ENCODE peak calls at places on chromosomes 5 and 9, in ten cellular contexts. J is gastrocnemius medialis, M is neural progenitor cell, B is tibial nerve, G is cardiac muscle cell, W is HCT116, X is trophoblast cell, H is heart left ventricle, K is PC-9, C is tibial artery. V is an unnamed sample.

GRCh38 chr5:172362755-172363154 is 79.2 kb upstream of the UBTD2 start:
- DNase-seq in J (no peak), M (no peak), B (no peak), G (no peak), W (no peak), X (no peak), H (no peak), K (no peak), C (no peak), V (no peak)

GRCh38 chr5:10192309-10192708 is 57.4 kb downstream of the ATPSCKMT start:
- DNase-seq in J (no peak), M (no peak), B (no peak), G (peak; percentile 7), W (no peak), X (no peak), H (no peak), K (no peak), C (no peak), V (peak; percentile 28)

GRCh38 chr9:100206899-100207298 is 107.9 kb downstream of the INVS start:
- DNase-seq in J (no peak), M (no peak), B (no peak), G (peak; percentile 26), W (no peak), X (no peak), H (peak; percentile 32), K (no peak), C (no peak), V (no peak)

GRCh38 chr5:143550985-143551630 is 147.6 kb upstream of the NR3C1 start:
- DNase-seq in J (no peak), M (no peak), B (no peak), G (no peak), W (no peak), X (no peak), H (no peak), K (no peak), C (no peak), V (no peak)

GRCh38 chr9:68574150-68574549 is 33.5 kb upstream of the TMEM252 start:
- DNase-seq in J (no peak), M (no peak), B (no peak), G (peak; percentile 16), W (no peak), X (no peak), H (no peak), K (no peak), C (no peak), V (no peak)

GRCh38 chr9:135664266-135664665 is 1.2 kb downstream of the LCN9 start:
- DNase-seq in J (no peak), M (no peak), B (no peak), G (no peak), W (no peak), X (no peak), H (no peak), K (no peak), C (no peak), V (no peak)

GRCh38 chr5:32583582-32584232 is 1.6 kb upstream of the SUB1 start:
- DNase-seq in J (no peak), M (no peak), B (no peak), G (no peak), W (no peak), X (no peak), H (no peak), K (no peak), C (no peak), V (no peak)

GRCh38 chr5:87954121-87954520 is 314.5 kb downstream of the TMEM161B start:
- DNase-seq in J (no peak), M (no peak), B (no peak), G (no peak), W (no peak), X (no peak), H (no peak), K (no peak), C (no peak), V (no peak)

GRCh38 chr9:126394802-126395201 is 68.2 kb downstream of the MVB12B start:
- DNase-seq in J (peak; percentile 35), M (no peak), B (no peak), G (no peak), W (no peak), X (no peak), H (no peak), K (no peak), C (no peak), V (no peak)

GRCh38 chr9:126398403-126399058 is 71.9 kb downstream of the MVB12B start:
- DNase-seq in J (peak; percentile 46), M (peak; percentile 75), B (peak; percentile 59), G (peak; percentile 70), W (no peak), X (peak; percentile 84), H (peak; percentile 70), K (no peak), C (peak; percentile 69), V (peak; percentile 61)

GRCh38 chr9:126395439-126396212 is 69.0 kb downstream of the MVB12B start:
- DNase-seq in J (peak; percentile 34), M (no peak), B (no peak), G (peak; percentile 49), W (peak; percentile 31), X (no peak), H (no peak), K (no peak), C (no peak), V (no peak)

GRCh38 chr9:126399251-126399650 is 72.6 kb downstream of the MVB12B start:
- DNase-seq in J (no peak), M (no peak), B (no peak), G (no peak), W (no peak), X (no peak), H (no peak), K (no peak), C (no peak), V (no peak)

DNA sequence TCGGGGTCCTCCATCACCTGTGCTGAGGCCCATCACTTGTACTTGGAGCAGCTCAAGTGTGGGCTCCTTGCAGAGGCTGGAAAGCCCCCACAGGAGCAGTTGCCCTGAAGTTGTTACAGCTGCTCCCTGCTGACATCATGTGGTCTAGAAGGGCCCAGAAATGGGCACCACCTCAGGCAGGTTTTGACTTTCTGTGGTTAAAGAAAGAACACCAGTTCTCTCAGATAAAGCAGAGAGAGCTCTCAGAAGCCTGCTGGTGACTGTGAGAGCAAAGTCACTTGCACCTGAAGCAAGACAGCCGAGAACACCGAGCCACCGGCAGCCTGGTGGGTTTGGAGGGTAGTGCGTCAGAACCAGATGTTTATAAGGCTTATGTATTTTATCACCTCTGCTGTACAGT is 70.4 kb downstream of the MVB12B start:
- DNase-seq in J (no peak), M (no peak), B (no peak), G (no peak), W (no peak), X (no peak), H (no peak), K (no peak), C (no peak), V (no peak)
- H3K27ac ChIP-seq in J (no peak overlapping the region), M (no peak overlapping the region), B (no peak overlapping the region), G (no peak overlapping the region), W (no peak overlapping the region), X (no peak overlapping the region), H (no peak overlapping the region), K (no peak overlapping the region), C (no peak overlapping the region), V (no peak overlapping the region)

GRCh38 chr5:134127988-134128647 is 13.6 kb downstream of the TCF7 start:
- DNase-seq in J (no peak), M (no peak), B (no peak), G (no peak), W (no peak), X (peak; percentile 13), H (no peak), K (no peak), C (no peak), V (no peak)
- H3K4me3 ChIP-seq in J (no peak overlapping the region), M (no peak overlapping the region), B (no peak overlapping the region), G (no peak overlapping the region), W (no peak overlapping the region), X (no peak overlapping the region), H (no peak overlapping the region), K (no peak overlapping the region), C (no peak overlapping the region), V (no peak overlapping the region)

GRCh38 chr9:79104216-79104615 is 467.5 kb upstream of the TLE4 start:
- DNase-seq in J (no peak), M (no peak), B (no peak), G (no peak), W (no peak), X (no peak), H (no peak), K (no peak), C (no peak), V (no peak)
- H3K36me3 ChIP-seq in J (no peaks in the 10 kb centered on the region), M (peaks cover 6% of the 10 kb centered on the region), B (no peaks in the 10 kb centered on the region), G (no peaks in the 10 kb centered on the region), W (no peaks in the 10 kb centered on the region), X (no peaks in the 10 kb centered on the region), H (no peaks in the 10 kb centered on the region), K (no peaks in the 10 kb centered on the region), C (no peaks in the 10 kb centered on the region), V (no peaks in the 10 kb centered on the region)

GRCh38 chr9:89000281-89000875 is 9.1 kb downstream of the S1PR3 start:
- DNase-seq in J (no peak), M (no peak), B (no peak), G (no peak), W (no peak), X (no peak), H (no peak), K (no peak), C (peak; percentile 26), V (no peak)

GRCh38 chr9:89002987-89003386 is 11.7 kb downstream of the S1PR3 start:
- DNase-seq in J (no peak), M (no peak), B (no peak), G (no peak), W (no peak), X (no peak), H (no peak), K (no peak), C (no peak), V (no peak)

GRCh38 chr9:88998911-88999310 is 7.6 kb downstream of the S1PR3 start:
- DNase-seq in J (no peak), M (no peak), B (peak; percentile 55), G (peak; percentile 68), W (no peak), X (no peak), H (peak; percentile 54), K (no peak), C (peak; percentile 73), V (no peak)

GRCh38 chr9:89001917-89002540 is 10.8 kb downstream of the S1PR3 start:
- DNase-seq in J (no peak), M (no peak), B (no peak), G (no peak), W (no peak), X (no peak), H (no peak), K (no peak), C (peak; percentile 3), V (no peak)

GRCh38 chr9:89000973-89001916 is 10.0 kb downstream of the S1PR3 start:
- DNase-seq in J (peak; percentile 50), M (peak; percentile 95), B (peak; percentile 86), G (peak; percentile 92), W (peak; percentile 66), X (peak; percentile 93), H (peak; percentile 86), K (peak; percentile 64), C (peak; percentile 91), V (peak; percentile 83)
- H3K27ac ChIP-seq in J (peak overlapping the region; percentile 7), M (no peak overlapping the region), B (no peak overlapping the region), G (no peak overlapping the region), W (no peak overlapping the region), X (no peak overlapping the region), H (peak overlapping the region; percentile 41), K (no peak overlapping the region), C (peak overlapping the region; percentile 92), V (no peak overlapping the region)

V was measured in SJSA1.